ENCODE peak calls at places on chromosomes 12 and 14, in nine cellular contexts. V is brain microvascular endothelial cell, L is hepatocyte, I is upper lobe of left lung, X is fibroblast of lung, M is thoracic aorta, J is left lung, K is HCT116, P is heart right ventricle. U is an unnamed sample.

GRCh38 chr12:81077686-81078441 is at the start of gene ACSS3:
- DNase-seq in J (peak; percentile 56), M (peak; percentile 4), L (peak; percentile 57), K (no peak), P (peak; percentile 78), I (peak; percentile 79), X (peak; percentile 60), V (peak; percentile 12), U (peak; percentile 4)

GRCh38 chr12:110403146-110403974 is at the start of gene ANAPC7:
- DNase-seq in K (peak; percentile 83), L (peak; percentile 96), M (peak; percentile 68), P (peak; percentile 91), I (peak; percentile 94), J (peak; percentile 92), X (peak; percentile 84), V (peak; percentile 90), U (peak; percentile 80)

GRCh38 chr14:102504951-102505600 is 4.5 kb downstream of the ANKRD9 start:
- DNase-seq in M (no peak), P (no peak), J (no peak), K (no peak), V (no peak), L (peak; percentile 5), X (no peak), I (no peak), U (no peak)

GRCh38 chr14:87966816-87967215 is 26.2 kb downstream of the GALC start:
- DNase-seq in M (no peak), L (no peak), J (no peak), X (peak; percentile 21), K (no peak), I (no peak), V (no peak), P (no peak), U (peak; percentile 78)

GRCh38 chr12:89800435-89800834 is 91.8 kb upstream of the ATP2B1 start:
- DNase-seq in V (peak; percentile 37), L (no peak), M (no peak), K (no peak), I (no peak), J (no peak), P (no peak), X (no peak), U (no peak)

GRCh38 chr14:36901846-36902245 is 240.2 kb downstream of the PAX9 start:
- DNase-seq in K (no peak), P (no peak), V (no peak), X (peak; percentile 27), I (no peak), M (no peak), L (no peak), J (no peak), U (no peak)

GRCh38 chr12:132222096-132222807 is 78.0 kb downstream of the NOC4L start:
- DNase-seq in J (no peak), V (peak; percentile 5), I (no peak), L (peak; percentile 46), K (peak; percentile 71), M (no peak), X (no peak), P (no peak), U (peak; percentile 6)

GRCh38 chr12:104866286-104866685 is 91.8 kb downstream of the SLC41A2 start:
- DNase-seq in X (peak; percentile 86), K (no peak), V (peak; percentile 79), I (no peak), L (no peak), P (no peak), M (peak; percentile 4), J (no peak), U (no peak)

GRCh38 chr12:43338848-43339526 is 213.0 kb downstream of the ADAMTS20 start:
- DNase-seq in M (no peak), I (no peak), V (peak; percentile 62), X (peak; percentile 77), J (no peak), L (peak; percentile 62), P (peak; percentile 31), K (peak; percentile 16), U (peak; percentile 50)

GRCh38 chr14:103115845-103116572 is 7.3 kb upstream of the TNFAIP2 start:
- DNase-seq in J (no peak), V (no peak), I (no peak), X (peak; percentile 46), P (no peak), M (no peak), K (no peak), L (no peak), U (peak; percentile 45)

DNA sequence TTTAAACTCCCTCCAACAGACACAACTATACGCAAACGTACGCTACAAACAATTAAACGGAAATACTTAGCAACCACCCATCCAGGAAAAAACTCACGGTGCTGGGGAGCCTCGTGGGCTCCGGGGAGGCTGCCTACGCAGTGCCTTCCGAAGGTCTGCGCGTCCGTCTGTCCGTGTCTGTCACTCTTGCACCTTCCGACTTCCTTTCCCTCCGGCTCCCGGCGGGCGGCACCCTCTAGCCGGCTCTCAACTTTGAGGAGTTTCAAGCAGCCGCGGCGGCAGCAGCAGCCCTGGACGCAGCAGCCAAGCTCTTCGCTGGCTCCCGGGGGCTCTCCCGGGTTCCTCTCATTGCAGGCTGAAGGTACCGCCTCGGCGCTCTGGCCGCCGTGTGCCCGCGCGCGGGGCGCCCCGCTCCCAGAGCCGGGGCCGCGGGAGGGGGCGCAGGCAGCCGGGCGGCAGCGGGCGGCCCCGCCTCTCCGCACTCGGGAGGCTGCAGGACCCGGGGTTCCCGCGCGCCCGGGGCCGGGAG is at the start of gene PCED1B:
- DNase-seq in M (no peak), V (peak; percentile 67), J (peak; percentile 86), P (peak; percentile 70), I (peak; percentile 86), K (no peak), L (peak; percentile 83), X (peak; percentile 69), U (peak; percentile 49)
- TF ChIP-seq CTCF in M (peak; percentile 19), V (peak; percentile 66), J (no peak), P (peak; percentile 45), I (no peak), K (peak; percentile 17), L (peak; percentile 45), X (peak; percentile 55), U (peak; percentile 66)

GRCh38 chr12:1804545-1805332 is 15.6 kb upstream of the LRTM2 start:
- DNase-seq in J (peak; percentile 91), L (peak; percentile 94), V (peak; percentile 89), I (peak; percentile 91), X (peak; percentile 87), K (peak; percentile 75), P (peak; percentile 93), M (peak; percentile 47), U (peak; percentile 79)
- H3K4me3 ChIP-seq in J (no peak overlapping the region), L (no peak overlapping the region), V (no peak overlapping the region), I (no peak overlapping the region), X (no peak overlapping the region), K (no peak overlapping the region), P (no peak overlapping the region), M (no peak overlapping the region), U (peak overlapping the region; percentile 8)

GRCh38 chr14:92733007-92733406 is 15.4 kb downstream of the LGMN start:
- DNase-seq in I (no peak), P (no peak), V (no peak), L (no peak), X (no peak), J (no peak), M (no peak), K (no peak), U (no peak)

GRCh38 chr14:92737619-92738188 is 10.7 kb downstream of the LGMN start:
- DNase-seq in V (no peak), X (no peak), I (no peak), K (no peak), P (no peak), J (no peak), L (no peak), M (no peak), U (no peak)

GRCh38 chr14:92734618-92735017 is 13.8 kb downstream of the LGMN start:
- DNase-seq in L (no peak), K (no peak), M (no peak), V (no peak), J (no peak), I (no peak), X (no peak), P (no peak), U (no peak)

GRCh38 chr14:92737206-92737605 is 11.2 kb downstream of the LGMN start:
- DNase-seq in I (peak; percentile 49), M (no peak), P (no peak), L (no peak), K (no peak), J (no peak), X (no peak), V (no peak), U (no peak)

GRCh38 chr14:92735344-92735743 is 13.1 kb downstream of the LGMN start:
- DNase-seq in M (no peak), V (no peak), K (no peak), P (no peak), X (no peak), J (no peak), L (no peak), I (no peak), U (no peak)
- H3K36me3 ChIP-seq in M (peaks cover 18% of the 10 kb centered on the region), V (peaks cover 14% of the 10 kb centered on the region), K (no peaks in the 10 kb centered on the region), P (no peaks in the 10 kb centered on the region), X (no peaks in the 10 kb centered on the region), J (peaks cover 30% of the 10 kb centered on the region), L (no peaks in the 10 kb centered on the region), I (peaks cover 25% of the 10 kb centered on the region), U (peaks cover 4% of the 10 kb centered on the region)

DNA sequence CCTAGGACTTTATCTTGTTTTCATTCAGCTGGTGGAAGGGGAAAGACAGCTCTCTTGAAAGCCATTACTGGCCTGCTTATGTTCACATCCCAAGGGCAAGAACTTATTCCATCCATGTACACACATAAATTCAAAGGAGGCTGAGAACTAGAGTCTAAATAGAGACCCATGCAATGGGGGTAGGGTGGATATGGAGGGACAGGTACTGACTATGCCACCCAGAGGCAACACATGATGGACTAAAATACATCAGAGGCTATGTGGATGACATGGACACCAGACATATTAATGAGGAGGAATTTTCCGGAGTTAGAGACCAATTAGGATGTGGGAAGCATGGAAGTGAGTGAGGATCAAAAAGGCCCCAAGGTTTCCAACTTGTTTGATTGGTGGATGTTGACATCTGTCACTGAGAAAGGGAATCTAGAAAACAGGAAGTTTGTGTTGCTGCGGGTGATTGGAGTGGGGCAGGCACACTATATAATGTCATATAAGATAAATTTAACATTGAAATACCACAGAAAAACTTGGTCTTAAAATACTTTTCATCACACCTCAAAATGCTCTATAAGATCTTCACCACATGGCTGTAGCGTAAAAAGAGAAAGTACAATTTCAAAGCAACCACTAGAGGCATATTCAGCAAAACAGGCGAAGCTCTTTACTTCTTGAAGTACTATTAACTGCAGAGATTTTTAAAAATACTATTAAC is 130.4 kb downstream of the GRIP1 start:
- DNase-seq in V (no peak), I (no peak), X (no peak), J (no peak), M (no peak), P (no peak), K (no peak), L (no peak), U (no peak)
- TF ChIP-seq CTCF in V (peak; percentile 34), I (no peak), X (no peak), J (no peak), M (no peak), P (no peak), K (peak; percentile 51), L (peak; percentile 26), U (no peak)

U was measured in bronchial epithelial cell.